ENCODE peak calls at places on chromosomes 1 and 21, in nine cellular contexts. V is activated naive CD4-positive, alpha-beta T cell; R is GM20000; L is osteocyte; I is frontal cortex; A is heart right ventricle; X is AG08396; U is HAP-1; H is EL. G is an unnamed sample.

GRCh38 chr1:116950497-116951174 is 40.9 kb downstream of the PTGFRN start:
- DNase-seq in V (no peak), R (no peak), L (no peak), I (no peak), A (no peak), X (no peak), U (no peak), H (no peak), G (no peak)

GRCh38 chr1:110746644-110747259 is 72.0 kb upstream of the KCNA3 start:
- DNase-seq in V (no peak), R (peak; percentile 45), L (no peak), I (no peak), A (peak; percentile 38), X (peak; percentile 49), U (peak; percentile 69), H (peak; percentile 41), G (peak; percentile 72)

GRCh38 chr21:15627823-15628222 is 102.0 kb upstream of the USP25 start:
- DNase-seq in V (no peak), R (no peak), L (no peak), I (no peak), A (no peak), X (no peak), U (no peak), H (no peak), G (no peak)

GRCh38 chr1:221435510-221435909 is 306.4 kb downstream of the DUSP10 start:
- DNase-seq in V (no peak), R (peak; percentile 52), L (no peak), I (peak; percentile 8), A (no peak), X (no peak), U (no peak), H (peak; percentile 60), G (peak; percentile 47)

GRCh38 chr1:217188280-217189235 is 442.3 kb downstream of the GPATCH2 start:
- DNase-seq in V (no peak), R (no peak), L (no peak), I (no peak), A (no peak), X (no peak), U (peak; percentile 13), H (peak; percentile 8), G (no peak)

GRCh38 chr21:36910581-36911307 is 55.7 kb downstream of the HLCS start:
- DNase-seq in V (no peak), R (no peak), L (peak; percentile 85), I (no peak), A (peak; percentile 32), X (no peak), U (no peak), H (peak; percentile 34), G (no peak)

GRCh38 chr1:169245706-169246105 is 121.9 kb downstream of the NME7 start:
- DNase-seq in V (no peak), R (no peak), L (no peak), I (no peak), A (no peak), X (no peak), U (no peak), H (no peak), G (no peak)

GRCh38 chr1:228276361-228276831 is 68.6 kb downstream of the OBSCN start:
- DNase-seq in V (no peak), R (no peak), L (peak; percentile 78), I (no peak), A (peak; percentile 17), X (peak; percentile 36), U (peak; percentile 5), H (no peak), G (no peak)

GRCh38 chr21:45998871-45999580 is 17.5 kb downstream of the COL6A1 start:
- DNase-seq in V (no peak), R (no peak), L (peak; percentile 81), I (peak; percentile 13), A (no peak), X (no peak), U (no peak), H (no peak), G (no peak)

GRCh38 chr1:41626146-41626545 is 141.7 kb upstream of the EDN2 start:
- DNase-seq in V (no peak), R (no peak), L (peak; percentile 75), I (no peak), A (no peak), X (no peak), U (no peak), H (peak; percentile 57), G (no peak)

GRCh38 chr1:76620371-76620770 is 246.9 kb upstream of the ST6GALNAC5 start:
- DNase-seq in V (no peak), R (no peak), L (no peak), I (no peak), A (no peak), X (no peak), U (no peak), H (no peak), G (no peak)

GRCh38 chr1:26471498-26472329 is 526 bp upstream of the HMGN2 start:
- DNase-seq in V (no peak), R (peak; percentile 40), L (peak; percentile 90), I (no peak), A (peak; percentile 65), X (peak; percentile 58), U (peak; percentile 84), H (peak; percentile 86), G (peak; percentile 54)

GRCh38 chr1:207869859-207870258 is 41.1 kb downstream of the CD34 start:
- DNase-seq in V (no peak), R (no peak), L (no peak), I (no peak), A (no peak), X (no peak), U (no peak), H (no peak), G (no peak)

GRCh38 chr1:169999357-169999756 is 75.1 kb downstream of the KIFAP3 start:
- DNase-seq in V (no peak), R (no peak), L (no peak), I (no peak), A (no peak), X (peak; percentile 22), U (peak; percentile 59), H (peak; percentile 86), G (no peak)

GRCh38 chr1:26020390-26020789 is 1.2 kb upstream of the EXTL1 start:
- DNase-seq in V (no peak), R (no peak), L (no peak), I (no peak), A (no peak), X (peak; percentile 59), U (no peak), H (peak; percentile 67), G (no peak)

GRCh38 chr1:219128957-219129356 is 44.7 kb upstream of the LYPLAL1 start:
- DNase-seq in V (no peak), R (no peak), L (no peak), I (no peak), A (no peak), X (no peak), U (no peak), H (peak; percentile 12), G (no peak)

GRCh38 chr1:152497273-152497672 is 13.3 kb upstream of the LCE5A start:
- DNase-seq in V (no peak), R (no peak), L (no peak), I (no peak), A (no peak), X (peak; percentile 26), U (no peak), H (peak; percentile 37), G (peak; percentile 42)

GRCh38 chr1:230173176-230173575 is 106.1 kb downstream of the GALNT2 start:
- DNase-seq in V (no peak), R (no peak), L (peak; percentile 21), I (no peak), A (no peak), X (no peak), U (no peak), H (no peak), G (no peak)

GRCh38 chr1:67342002-67342890 is 34.6 kb downstream of the IL12RB2 start:
- DNase-seq in V (no peak), R (peak; percentile 53), L (no peak), I (no peak), A (no peak), X (no peak), U (peak; percentile 26), H (no peak), G (no peak)

GRCh38 chr21:27129215-27129614 is 162.3 kb upstream of the ADAMTS5 start:
- DNase-seq in V (no peak), R (no peak), L (no peak), I (no peak), A (no peak), X (no peak), U (no peak), H (peak; percentile 4), G (no peak)

GRCh38 chr1:59815892-59816291 is 1.1 kb downstream of the HOOK1 start:
- DNase-seq in V (no peak), R (no peak), L (no peak), I (no peak), A (no peak), X (no peak), U (no peak), H (no peak), G (no peak)

GRCh38 chr1:2109581-2110021 is 59.4 kb downstream of the PRKCZ start:
- DNase-seq in V (no peak), R (no peak), L (no peak), I (no peak), A (no peak), X (no peak), U (no peak), H (no peak), G (no peak)

GRCh38 chr1:162711066-162711465 is 78.8 kb downstream of the DDR2 start:
- DNase-seq in V (no peak), R (no peak), L (no peak), I (no peak), A (no peak), X (no peak), U (no peak), H (peak; percentile 18), G (no peak)

GRCh38 chr1:67791686-67792475 is 41.4 kb downstream of the GNG12 start:
- DNase-seq in V (no peak), R (no peak), L (no peak), I (no peak), A (no peak), X (peak; percentile 68), U (peak; percentile 29), H (peak; percentile 98), G (no peak)

GRCh38 chr1:20115916-20116315 is 3.4 kb downstream of the PLA2G2D start:
- DNase-seq in V (no peak), R (no peak), L (no peak), I (no peak), A (no peak), X (no peak), U (no peak), H (no peak), G (no peak)

GRCh38 chr1:59272507-59272906 is 24.4 kb upstream of the FGGY start:
- DNase-seq in V (no peak), R (peak; percentile 50), L (no peak), I (no peak), A (no peak), X (peak; percentile 62), U (no peak), H (peak; percentile 78), G (no peak)

GRCh38 chr1:25647863-25648262 is 31.3 kb downstream of the MAN1C1 start:
- DNase-seq in V (no peak), R (no peak), L (peak; percentile 59), I (no peak), A (peak; percentile 56), X (no peak), U (no peak), H (no peak), G (no peak)

GRCh38 chr21:42172596-42173483 is 46.1 kb upstream of the ABCG1 start:
- DNase-seq in V (no peak), R (no peak), L (peak; percentile 75), I (no peak), A (no peak), X (no peak), U (no peak), H (no peak), G (no peak)

GRCh38 chr1:7942701-7943029 is 2.0 kb upstream of the TNFRSF9 start:
- DNase-seq in V (no peak), R (no peak), L (no peak), I (no peak), A (no peak), X (no peak), U (no peak), H (no peak), G (no peak)

GRCh38 chr1:199665371-199665770 is 362.1 kb upstream of the NR5A2 start:
- DNase-seq in V (no peak), R (no peak), L (no peak), I (no peak), A (no peak), X (no peak), U (no peak), H (no peak), G (no peak)

GRCh38 chr1:64092851-64093371 is 110.5 kb upstream of the UBE2U start:
- DNase-seq in V (no peak), R (no peak), L (no peak), I (no peak), A (no peak), X (no peak), U (no peak), H (no peak), G (no peak)

G was measured in HEK293T.